ENCODE peak calls at places on chromosomes 6 and 20, in five cellular contexts. One of them, this sample, is unnamed.

GRCh38 chr20:39623584-39624234 is 661.6 kb downstream of the DHX35 start:
- DNase-seq in HT1080: peak
- DNase-seq in stimulated activated naive CD8-positive, alpha-beta T cell treated with anti-CD3 and anti-CD28 coated beads, Interleukin-15, Interleukin-2, amounts not matched to agents 100 U/mL and 50 U/mL, for 24 hours: no peak
- DNase-seq in NCI-H526: no peak
- DNase-seq in HFFc6: no peak
- DNase-seq in this sample: no peak

GRCh38 chr6:75368864-75369402 is 84.3 kb upstream of the TMEM30A start:
- DNase-seq in HT1080: no peak
- DNase-seq in stimulated activated naive CD8-positive, alpha-beta T cell treated with anti-CD3 and anti-CD28 coated beads, Interleukin-15, Interleukin-2, amounts not matched to agents 100 U/mL and 50 U/mL, for 24 hours: no peak
- DNase-seq in NCI-H526: no peak
- DNase-seq in HFFc6: no peak
- DNase-seq in this sample: no peak

GRCh38 chr6:20370801-20371200 is 30.9 kb upstream of the E2F3 start:
- DNase-seq in HT1080: no peak
- DNase-seq in stimulated activated naive CD8-positive, alpha-beta T cell treated with anti-CD3 and anti-CD28 coated beads, Interleukin-15, Interleukin-2, amounts not matched to agents 100 U/mL and 50 U/mL, for 24 hours: no peak
- DNase-seq in NCI-H526: no peak
- DNase-seq in HFFc6: no peak
- DNase-seq in this sample: no peak

GRCh38 chr6:154138806-154139205 is 99.8 kb downstream of the OPRM1 start:
- DNase-seq in HT1080: peak
- DNase-seq in stimulated activated naive CD8-positive, alpha-beta T cell treated with anti-CD3 and anti-CD28 coated beads, Interleukin-15, Interleukin-2, amounts not matched to agents 100 U/mL and 50 U/mL, for 24 hours: no peak
- DNase-seq in NCI-H526: no peak
- DNase-seq in HFFc6: no peak
- DNase-seq in this sample: peak

GRCh38 chr6:44068607-44069296 is 58.5 kb downstream of the MRPL14 start:
- DNase-seq in HT1080: no peak
- DNase-seq in stimulated activated naive CD8-positive, alpha-beta T cell treated with anti-CD3 and anti-CD28 coated beads, Interleukin-15, Interleukin-2, amounts not matched to agents 100 U/mL and 50 U/mL, for 24 hours: no peak
- DNase-seq in NCI-H526: no peak
- DNase-seq in HFFc6: no peak
- DNase-seq in this sample: no peak

GRCh38 chr20:35663813-35664543 is 722 bp downstream of the CPNE1 start:
- DNase-seq in HT1080: peak
- DNase-seq in stimulated activated naive CD8-positive, alpha-beta T cell treated with anti-CD3 and anti-CD28 coated beads, Interleukin-15, Interleukin-2, amounts not matched to agents 100 U/mL and 50 U/mL, for 24 hours: peak
- DNase-seq in NCI-H526: peak
- DNase-seq in HFFc6: no peak
- DNase-seq in this sample: peak

GRCh38 chr20:46883847-46884246 is 10.8 kb upstream of the EYA2 start:
- DNase-seq in HT1080: no peak
- DNase-seq in stimulated activated naive CD8-positive, alpha-beta T cell treated with anti-CD3 and anti-CD28 coated beads, Interleukin-15, Interleukin-2, amounts not matched to agents 100 U/mL and 50 U/mL, for 24 hours: no peak
- DNase-seq in NCI-H526: no peak
- DNase-seq in HFFc6: no peak
- DNase-seq in this sample: no peak

GRCh38 chr6:49909508-49910047 is 43.2 kb upstream of the CRISP1 start:
- DNase-seq in HT1080: no peak
- DNase-seq in stimulated activated naive CD8-positive, alpha-beta T cell treated with anti-CD3 and anti-CD28 coated beads, Interleukin-15, Interleukin-2, amounts not matched to agents 100 U/mL and 50 U/mL, for 24 hours: no peak
- DNase-seq in NCI-H526: no peak
- DNase-seq in HFFc6: no peak
- DNase-seq in this sample: no peak

GRCh38 chr6:137133136-137133535 is 40.3 kb downstream of the IL22RA2 start:
- DNase-seq in HT1080: no peak
- DNase-seq in stimulated activated naive CD8-positive, alpha-beta T cell treated with anti-CD3 and anti-CD28 coated beads, Interleukin-15, Interleukin-2, amounts not matched to agents 100 U/mL and 50 U/mL, for 24 hours: no peak
- DNase-seq in NCI-H526: no peak
- DNase-seq in HFFc6: no peak
- DNase-seq in this sample: no peak

This sample was measured in Daoy.